ENCODE peak calls at places on chromosomes 5 and 9, in nine cellular contexts. Z, C, G, M, K, U, B, W and V are unnamed samples.

GRCh38 chr5:160352308-160352707 is 18.1 kb downstream of the C1QTNF2 start:
- DNase-seq in G (no peak), U (no peak), C (peak), W (no peak), K (no peak), M (no peak), Z (no peak), B (no peak), V (no peak)

GRCh38 chr5:115033861-115034260 is 135.8 kb downstream of the TRIM36 start:
- DNase-seq in G (peak), K (peak), Z (no peak), B (no peak), W (peak), U (no peak), C (no peak), M (no peak), V (no peak)

GRCh38 chr5:76942581-76942980 is 10.3 kb upstream of the CRHBP start:
- DNase-seq in M (peak), C (no peak), K (no peak), Z (peak), G (no peak), W (no peak), U (no peak), B (peak), V (no peak)

GRCh38 chr5:150538007-150538917 is 30.3 kb downstream of the NDST1 start:
- DNase-seq in U (no peak), W (no peak), K (no peak), M (no peak), B (no peak), Z (peak), G (no peak), C (no peak), V (no peak)

GRCh38 chr5:56734066-56734766 is 81.1 kb upstream of the MAP3K1 start:
- DNase-seq in W (no peak), M (no peak), C (no peak), Z (no peak), G (no peak), K (no peak), U (no peak), B (no peak), V (no peak)

GRCh38 chr5:59893436-59894227 is at the start of gene PDE4D:
- DNase-seq in Z (peak), M (no peak), G (peak), B (no peak), U (no peak), C (peak), K (peak), W (peak), V (peak)

GRCh38 chr9:70011366-70011765 is 32.3 kb upstream of the MAMDC2 start:
- DNase-seq in C (no peak), M (no peak), B (no peak), U (no peak), W (no peak), K (no peak), Z (no peak), G (no peak), V (no peak)

GRCh38 chr9:114405294-114406034 is 17.7 kb upstream of the AKNA start:
- DNase-seq in W (peak), U (peak), Z (peak), C (peak), G (peak), B (no peak), M (no peak), K (peak), V (no peak)

GRCh38 chr5:159133041-159133741 is 33.5 kb upstream of the EBF1 start:
- DNase-seq in M (no peak), U (peak), G (peak), K (peak), Z (peak), W (peak), B (peak), C (no peak), V (peak)

GRCh38 chr9:4796988-4797956 is 4.5 kb downstream of the RCL1 start:
- DNase-seq in M (no peak), K (no peak), Z (peak), G (peak), U (peak), B (no peak), W (peak), C (no peak), V (no peak)

GRCh38 chr5:90650767-90651166 is 92.2 kb downstream of the ADGRV1 start:
- DNase-seq in W (no peak), G (no peak), U (no peak), K (no peak), B (no peak), Z (no peak), C (no peak), M (no peak), V (no peak)

GRCh38 chr9:129524848-129525345 is 96.0 kb downstream of the C9orf50 start:
- DNase-seq in W (no peak), U (no peak), M (no peak), B (no peak), K (no peak), G (no peak), C (peak), Z (no peak), V (no peak)

GRCh38 chr9:117783828-117784227 is 79.6 kb downstream of the TLR4 start:
- DNase-seq in W (no peak), G (no peak), U (no peak), K (peak), M (no peak), Z (peak), B (no peak), C (no peak), V (no peak)

GRCh38 chr9:138121438-138122050 is 244.0 kb downstream of the CACNA1B start:
- DNase-seq in W (no peak), Z (no peak), M (no peak), C (no peak), G (no peak), U (no peak), B (no peak), K (no peak), V (no peak)

GRCh38 chr9:117046666-117047327 is 359.7 kb downstream of the TRIM32 start:
- DNase-seq in G (no peak), K (peak), W (no peak), C (no peak), M (no peak), Z (peak), B (no peak), U (no peak), V (no peak)

GRCh38 chr5:73433982-73434342 is 14.6 kb downstream of the FOXD1 start:
- DNase-seq in G (no peak), Z (peak), U (no peak), C (no peak), M (no peak), W (no peak), B (no peak), K (no peak), V (no peak)

GRCh38 chr9:12875216-12875615 is 100.4 kb downstream of the LURAP1L start:
- DNase-seq in B (no peak), G (no peak), U (no peak), W (no peak), Z (no peak), K (no peak), C (no peak), M (peak), V (no peak)

GRCh38 chr9:27870404-27870803 is 297.1 kb upstream of the C9orf72 start:
- DNase-seq in U (no peak), C (no peak), W (no peak), K (no peak), M (no peak), Z (peak), B (no peak), G (peak), V (no peak)

GRCh38 chr9:128414461-128414860 is 6.2 kb upstream of the CERCAM start:
- DNase-seq in C (no peak), M (no peak), Z (no peak), W (peak), K (no peak), B (no peak), G (peak), U (no peak), V (no peak)

GRCh38 chr5:85868070-85868469 is 749.7 kb upstream of the COX7C start:
- DNase-seq in K (no peak), U (no peak), B (no peak), G (no peak), W (peak), Z (no peak), M (no peak), C (no peak), V (no peak)

GRCh38 chr9:715743-716400 is 125.6 kb upstream of the DMRT1 start:
- DNase-seq in W (no peak), K (no peak), U (no peak), G (no peak), C (no peak), Z (peak), M (no peak), B (no peak), V (no peak)

GRCh38 chr9:130662927-130663257 is 1.5 kb upstream of the PRDM12 start:
- DNase-seq in G (no peak), W (no peak), M (no peak), U (no peak), C (no peak), Z (no peak), K (no peak), B (no peak), V (no peak)

GRCh38 chr5:41524174-41524573 is 13.8 kb upstream of the PLCXD3 start:
- DNase-seq in B (no peak), M (no peak), Z (peak), G (no peak), K (no peak), C (no peak), U (no peak), W (peak), V (no peak)

GRCh38 chr9:37992924-37993349 is 76.1 kb downstream of the SHB start:
- DNase-seq in K (no peak), U (no peak), C (no peak), W (no peak), B (no peak), M (no peak), Z (no peak), G (no peak), V (no peak)

GRCh38 chr5:132138260-132138659 is 64.7 kb downstream of the CSF2 start:
- DNase-seq in B (no peak), M (peak), K (no peak), U (no peak), W (no peak), G (no peak), C (no peak), Z (peak), V (no peak)

GRCh38 chr5:177455661-177456590 is 9.3 kb downstream of the PRR7 start:
- DNase-seq in B (no peak), K (peak), U (peak), G (peak), M (no peak), Z (peak), W (peak), C (peak), V (peak)

GRCh38 chr9:114124138-114124537 is 25.0 kb upstream of the KIF12 start:
- DNase-seq in C (no peak), B (no peak), Z (no peak), G (no peak), K (no peak), U (no peak), W (no peak), M (no peak), V (no peak)

GRCh38 chr9:81002242-81002641 is 687.1 kb downstream of the TLE1 start:
- DNase-seq in Z (peak), W (no peak), U (peak), C (no peak), M (no peak), K (no peak), G (peak), B (no peak), V (no peak)

GRCh38 chr5:132772291-132773070 is 4.6 kb downstream of the SEPTIN8 start:
- DNase-seq in B (no peak), Z (no peak), K (no peak), M (no peak), C (peak), W (no peak), U (no peak), G (no peak), V (no peak)

GRCh38 chr5:22651355-22651754 is 201.8 kb downstream of the CDH12 start:
- DNase-seq in W (no peak), U (no peak), M (no peak), G (no peak), B (no peak), C (no peak), K (no peak), Z (no peak), V (no peak)
- TF ChIP-seq CTCF in W (no peak), U (no peak), M (no peak), G (no peak), B (no peak), C (no peak), K (no peak), Z (no peak), V (no peak)

GRCh38 chr9:124457887-124458431 is 7.7 kb downstream of the ADGRD2 start:
- DNase-seq in W (no peak), B (no peak), K (no peak), G (no peak), C (peak), U (no peak), Z (no peak), M (no peak), V (no peak)
- TF ChIP-seq CTCF in W (no peak), B (no peak), K (no peak), G (no peak), C (no peak), U (no peak), Z (no peak), M (no peak), V (no peak)

GRCh38 chr5:137822158-137822764 is 45.4 kb upstream of the MYOT start:
- DNase-seq in M (no peak), C (no peak), K (peak), W (peak), B (no peak), U (peak), G (peak), Z (peak), V (no peak)
- TF ChIP-seq CTCF in M (peak), C (peak), K (peak), W (peak), B (peak), U (peak), G (peak), Z (peak), V (peak)

GRCh38 chr5:65722575-65723424 is 795 bp downstream of the NLN start:
- DNase-seq in B (no peak), U (peak), G (peak), K (peak), Z (peak), M (no peak), C (no peak), W (peak), V (no peak)

GRCh38 chr5:65721775-65722574 is at the start of the genes NLN and SGTB:
- DNase-seq in B (no peak), K (peak), M (no peak), G (peak), U (peak), Z (peak), C (peak), W (peak), V (no peak)

GRCh38 chr5:65718576-65719310 is 3.2 kb downstream of the SGTB start:
- DNase-seq in G (no peak), B (no peak), W (no peak), Z (no peak), U (no peak), K (no peak), M (no peak), C (no peak), V (no peak)

DNA sequence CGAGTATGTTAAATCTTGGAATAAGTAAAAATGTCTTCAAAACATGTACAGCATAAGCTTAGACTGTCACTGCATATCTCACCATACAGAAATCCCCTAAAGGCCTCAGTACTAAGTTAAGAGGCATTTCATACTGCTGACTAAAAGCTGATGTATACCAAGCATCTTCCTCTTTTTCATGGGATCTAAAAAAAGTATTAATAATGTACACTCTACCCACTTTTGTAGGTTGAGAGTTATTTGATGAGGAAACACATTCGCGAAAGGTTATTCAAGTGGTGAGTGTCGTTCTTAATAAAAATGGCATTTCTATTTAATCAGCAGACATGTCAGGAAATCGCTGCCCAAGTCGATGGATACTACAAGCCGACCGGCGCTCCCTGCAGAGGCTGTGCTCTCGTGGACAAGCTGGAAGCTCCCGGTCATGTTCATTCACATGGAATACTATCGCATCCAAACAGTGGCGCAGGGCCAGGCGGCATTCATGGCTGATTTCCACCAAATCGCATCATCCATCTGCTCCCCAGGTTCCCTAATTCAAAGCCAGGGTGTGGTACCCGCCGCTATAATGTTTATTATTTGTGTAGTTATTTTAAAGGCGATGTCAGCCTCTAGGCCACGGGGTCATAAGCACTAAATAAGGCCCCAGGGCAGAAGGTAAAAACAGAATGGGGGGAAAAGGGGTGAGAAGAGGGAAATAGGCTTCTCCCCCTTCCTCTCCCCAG is 697 bp downstream of the SGTB start:
- DNase-seq in W (peak), M (no peak), K (peak), Z (peak), U (no peak), C (peak), B (no peak), G (peak), V (no peak)
- TF ChIP-seq CTCF in W (no peak), M (no peak), K (no peak), Z (no peak), U (no peak), C (no peak), B (no peak), G (no peak), V (no peak)

GRCh38 chr5:107129051-107129450 is 541.7 kb downstream of the EFNA5 start:
- DNase-seq in K (no peak), B (no peak), M (no peak), C (no peak), Z (peak), U (no peak), W (no peak), G (no peak), V (no peak)
- TF ChIP-seq CTCF in K (no peak), B (no peak), M (no peak), C (no peak), Z (no peak), U (no peak), W (no peak), G (no peak), V (no peak)

GRCh38 chr5:78777901-78778300 is 129.3 kb upstream of the LHFPL2 start:
- DNase-seq in B (no peak), G (no peak), M (no peak), U (no peak), W (no peak), K (no peak), C (no peak), Z (no peak), V (no peak)

GRCh38 chr5:78779771-78780616 is 131.4 kb upstream of the LHFPL2 start:
- DNase-seq in W (peak), C (no peak), U (no peak), G (no peak), M (peak), B (no peak), K (no peak), Z (peak), V (peak)

GRCh38 chr5:78781611-78782356 is 133.2 kb upstream of the LHFPL2 start:
- DNase-seq in M (no peak), G (no peak), K (no peak), U (no peak), W (no peak), B (no peak), C (no peak), Z (no peak), V (no peak)

GRCh38 chr5:78778538-78778937 is 130.0 kb upstream of the LHFPL2 start:
- DNase-seq in M (no peak), U (no peak), W (no peak), C (no peak), Z (no peak), G (no peak), K (no peak), B (no peak), V (peak)

DNA sequence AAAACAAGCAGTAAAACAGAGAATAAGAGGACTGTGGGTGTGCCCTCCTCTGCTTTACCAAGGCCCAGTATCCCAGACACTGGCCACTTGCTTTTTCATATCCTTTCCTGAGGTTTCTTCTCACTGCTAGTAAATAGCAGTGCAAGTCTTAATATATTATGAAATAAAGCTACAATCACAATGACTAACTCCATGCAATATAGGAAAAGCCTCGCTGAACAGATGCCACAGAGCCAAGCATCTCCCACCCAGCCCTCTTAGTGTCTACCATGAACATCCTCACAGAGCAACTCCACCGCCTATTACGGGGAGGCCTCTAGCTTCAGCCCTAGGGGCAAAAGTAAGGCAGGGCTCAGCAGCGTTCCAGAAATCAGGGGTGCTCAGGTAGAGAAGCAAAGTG is 130.7 kb upstream of the LHFPL2 start:
- DNase-seq in W (no peak), K (no peak), G (no peak), U (no peak), C (no peak), Z (no peak), M (no peak), B (no peak), V (no peak)
- TF ChIP-seq CTCF in W (no peak), K (no peak), G (no peak), U (no peak), C (no peak), Z (no peak), M (no peak), B (no peak), V (no peak)

DNA sequence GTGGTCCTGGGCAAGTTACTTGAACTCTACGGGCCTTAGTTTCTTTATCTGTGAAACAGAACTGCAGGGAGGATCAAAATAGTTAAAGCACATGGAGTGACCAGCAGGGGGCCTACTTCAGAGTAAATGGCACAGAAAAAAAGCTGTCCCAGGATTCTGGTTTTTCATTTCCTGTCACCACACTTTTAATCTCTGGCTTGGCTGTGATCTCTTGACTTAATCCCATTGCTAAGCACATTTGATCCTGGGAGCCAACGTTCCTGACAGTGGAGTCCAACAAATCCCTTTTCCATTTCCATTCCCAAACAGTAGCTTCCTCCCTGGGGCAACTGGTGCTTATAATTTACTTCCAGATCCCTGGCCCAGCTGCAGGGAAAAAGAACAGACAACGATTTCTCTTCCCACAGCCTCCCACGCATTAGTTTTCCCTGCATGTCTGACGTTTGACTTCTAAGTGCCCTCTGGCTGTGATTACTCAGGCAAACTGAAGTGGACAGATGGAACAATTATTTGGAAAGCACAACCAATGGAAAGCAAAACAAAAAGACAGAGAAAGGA is 136.5 kb upstream of the STK32A start:
- DNase-seq in U (peak), M (peak), C (no peak), Z (peak), K (peak), W (peak), B (no peak), G (peak), V (peak)
- TF ChIP-seq CTCF in U (peak), M (peak), C (no peak), Z (peak), K (peak), W (no peak), B (peak), G (peak), V (peak)

DNA sequence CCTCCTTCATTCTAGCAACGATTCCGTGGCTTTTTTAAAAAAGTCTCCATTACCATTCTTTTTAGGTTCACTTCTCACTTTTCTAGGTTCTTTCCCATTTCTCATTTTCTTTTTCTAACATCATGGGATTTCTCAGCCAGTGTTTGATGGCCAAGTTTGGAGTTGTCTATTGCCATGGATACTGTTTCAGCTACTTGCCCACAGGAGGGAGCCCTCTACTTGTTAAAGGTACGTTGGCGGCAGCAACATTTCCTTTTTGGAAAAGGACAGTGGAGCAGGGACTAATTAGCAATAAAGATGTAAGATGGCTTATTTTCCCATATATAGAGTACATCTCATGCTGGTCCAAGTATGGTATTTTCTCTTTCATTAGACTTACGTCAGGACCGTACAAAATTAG is 2257.5 kb upstream of the C9orf72 start:
- DNase-seq in B (no peak), K (no peak), C (no peak), G (peak), W (peak), U (peak), M (no peak), Z (peak), V (peak)
- TF ChIP-seq CTCF in B (no peak), K (peak), C (no peak), G (peak), W (peak), U (peak), M (no peak), Z (peak), V (peak)

GRCh38 chr5:38497946-38498345 is 58.5 kb downstream of the LIFR start:
- DNase-seq in Z (peak), U (peak), G (no peak), C (no peak), M (no peak), K (no peak), W (peak), B (no peak), V (no peak)
- TF ChIP-seq CTCF in Z (peak), U (peak), G (no peak), C (no peak), M (peak), K (no peak), W (peak), B (peak), V (peak)

GRCh38 chr9:89518466-89519392 is 20.8 kb upstream of the SEMA4D start:
- DNase-seq in C (no peak), B (no peak), K (no peak), G (no peak), U (no peak), W (no peak), Z (no peak), M (no peak), V (no peak)
- TF ChIP-seq CTCF in C (no peak), B (no peak), K (no peak), G (no peak), U (no peak), W (no peak), Z (no peak), M (no peak), V (no peak)